ENCODE peak calls at places on chromosomes 2 and 18, in four cellular contexts. S is cardiac fibroblast, A is KBM-7, N is body of pancreas. W is an unnamed sample.

GRCh38 chr2:124880995-124881394 is 855.9 kb downstream of the CNTNAP5 start:
- DNase-seq in S (no peak), A (no peak), N (no peak), W (no peak)

GRCh38 chr2:240369725-240370585 is 65.5 kb upstream of the GPC1 start:
- DNase-seq in S (peak), A (no peak), N (peak), W (peak)

GRCh38 chr18:44130365-44130942 is 550.2 kb upstream of the SETBP1 start:
- DNase-seq in S (peak), A (peak), N (peak), W (peak)

GRCh38 chr2:71945133-71945959 is 202.3 kb downstream of the CYP26B1 start:
- DNase-seq in S (no peak), A (no peak), N (no peak), W (no peak)

GRCh38 chr18:53887447-53887846 is 337.0 kb downstream of the MBD2 start:
- DNase-seq in S (no peak), A (no peak), N (no peak), W (no peak)

GRCh38 chr2:21836766-21837543 is 713.2 kb downstream of the TDRD15 start:
- DNase-seq in S (peak), A (no peak), N (no peak), W (peak)

GRCh38 chr2:9594361-9595063 is 36.3 kb downstream of the YWHAQ start:
- DNase-seq in S (peak), A (no peak), N (peak), W (peak)

GRCh38 chr18:47549141-47549540 is 297.7 kb upstream of the SKOR2 start:
- DNase-seq in S (no peak), A (no peak), N (no peak), W (no peak)